ENCODE peak calls at places on chromosomes 3 and 15, in four cellular contexts. L, K, A and B are unnamed samples.

GRCh38 chr15:80569656-80570055 is 125.5 kb upstream of the ABHD17C start:
- DNase-seq in L (no peak), K (no peak), A (no peak), B (no peak)

GRCh38 chr15:43769584-43770228 is 7.1 kb downstream of the ELL3 start:
- DNase-seq in L (peak), K (peak), A (peak), B (peak)

GRCh38 chr15:78988361-78988911 is 43.6 kb upstream of the CTSH start:
- DNase-seq in L (peak), K (peak), A (peak), B (peak)

GRCh38 chr3:186241910-186242821 is 119.9 kb downstream of the DGKG start:
- DNase-seq in L (peak), K (peak), A (peak), B (peak)

GRCh38 chr15:79329186-79329611 is 18.3 kb downstream of the TMED3 start:
- DNase-seq in L (peak), K (peak), A (no peak), B (no peak)

GRCh38 chr3:128459451-128459820 is 7.3 kb downstream of the DNAJB8 start:
- DNase-seq in L (no peak), K (no peak), A (no peak), B (no peak)

GRCh38 chr15:40252438-40253178 is 13.7 kb downstream of the PAK6 start:
- DNase-seq in L (no peak), K (peak), A (peak), B (peak)

GRCh38 chr15:60858511-60859085 is 370.5 kb downstream of the RORA start:
- DNase-seq in L (no peak), K (no peak), A (no peak), B (no peak)

GRCh38 chr3:124260206-124260915 is 268.4 kb upstream of the ROPN1 start:
- DNase-seq in L (peak), K (peak), A (no peak), B (peak)

GRCh38 chr15:63396546-63396939 is 14.9 kb upstream of the CA12 start:
- DNase-seq in L (no peak), K (no peak), A (no peak), B (no peak)

GRCh38 chr3:32557640-32558352 is 12.9 kb downstream of the DYNC1LI1 start:
- DNase-seq in L (no peak), K (no peak), A (no peak), B (no peak)

GRCh38 chr3:155972885-155973584 is 102.6 kb downstream of the GMPS start:
- DNase-seq in L (no peak), K (no peak), A (no peak), B (no peak)

GRCh38 chr3:98890181-98890882 is 11.2 kb downstream of the DCBLD2 start:
- DNase-seq in L (no peak), K (no peak), A (no peak), B (no peak)

GRCh38 chr15:77617507-77618285 is 15.0 kb downstream of the LINGO1 start:
- DNase-seq in L (no peak), K (no peak), A (no peak), B (no peak)

GRCh38 chr3:186320862-186321568 is 41.0 kb downstream of the DGKG start:
- DNase-seq in L (no peak), K (peak), A (no peak), B (no peak)

GRCh38 chr15:56215769-56216168 is 27.9 kb downstream of the RFX7 start:
- DNase-seq in L (peak), K (peak), A (no peak), B (no peak)